ENCODE peak calls at places on chromosomes 3 and 15, in eight cellular contexts. S is A549, Q is lower leg skin, U is transverse colon, O is IMR-90, C is thyroid gland, K is HepG2, D is breast epithelium. G is an unnamed sample.

GRCh38 chr3:125115640-125116039 is 59.8 kb upstream of the HEG1 start:
- DNase-seq in S (no peak), Q (no peak), U (no peak), O (peak), C (no peak), K (peak), D (no peak), G (no peak)

GRCh38 chr15:47384316-47384715 is 333.0 kb upstream of the SEMA6D start:
- DNase-seq in S (no peak), Q (no peak), U (no peak), O (peak), C (peak), K (no peak), D (no peak), G (no peak)

GRCh38 chr3:31724681-31725080 is 192.0 kb downstream of the STT3B start:
- DNase-seq in S (peak), Q (no peak), U (no peak), O (peak), C (no peak), K (no peak), D (no peak), G (no peak)

GRCh38 chr3:189508784-189509489 is 122.3 kb upstream of the TP63 start:
- DNase-seq in S (no peak), Q (peak), U (no peak), O (no peak), C (no peak), K (no peak), D (no peak), G (no peak)

GRCh38 chr3:155326901-155327300 is 33.4 kb upstream of the STRIT1 start:
- DNase-seq in S (no peak), Q (no peak), U (no peak), O (no peak), C (no peak), K (no peak), D (no peak), G (no peak)

GRCh38 chr15:33200903-33201302 is 6.4 kb upstream of the FMN1 start:
- DNase-seq in S (no peak), Q (no peak), U (no peak), O (no peak), C (no peak), K (no peak), D (no peak), G (no peak)

GRCh38 chr3:84194032-84194431 is 764.8 kb upstream of the CADM2 start:
- DNase-seq in S (no peak), Q (no peak), U (no peak), O (no peak), C (no peak), K (no peak), D (no peak), G (no peak)

GRCh38 chr15:96428742-96429141 is 98.2 kb downstream of the NR2F2 start:
- DNase-seq in S (no peak), Q (peak), U (no peak), O (peak), C (no peak), K (no peak), D (no peak), G (no peak)

GRCh38 chr15:74892313-74892712 is 2.5 kb downstream of the MPI start:
- DNase-seq in S (no peak), Q (no peak), U (peak), O (no peak), C (no peak), K (no peak), D (no peak), G (no peak)

GRCh38 chr3:197023241-197023997 is 6.2 kb downstream of the MELTF start:
- DNase-seq in S (no peak), Q (no peak), U (no peak), O (no peak), C (peak), K (no peak), D (no peak), G (no peak)

GRCh38 chr15:31325976-31326728 is 483 bp upstream of the KLF13 start:
- DNase-seq in S (peak), Q (peak), U (peak), O (peak), C (peak), K (peak), D (peak), G (peak)

GRCh38 chr15:58438956-58439355 is 7.2 kb downstream of the LIPC start:
- DNase-seq in S (peak), Q (no peak), U (peak), O (peak), C (peak), K (peak), D (no peak), G (no peak)

GRCh38 chr15:81133782-81134461 is at the start of gene CFAP161:
- DNase-seq in S (peak), Q (peak), U (peak), O (peak), C (peak), K (peak), D (peak), G (peak)

GRCh38 chr3:184227481-184227935 is 1.9 kb upstream of the VWA5B2 start:
- DNase-seq in S (peak), Q (no peak), U (peak), O (no peak), C (no peak), K (peak), D (no peak), G (no peak)

GRCh38 chr15:50916395-50916794 is 7.9 kb downstream of the AP4E1 start:
- DNase-seq in S (no peak), Q (no peak), U (no peak), O (no peak), C (no peak), K (no peak), D (no peak), G (no peak)

GRCh38 chr3:18439281-18439680 is 14.1 kb upstream of the SATB1 start:
- DNase-seq in S (no peak), Q (no peak), U (no peak), O (no peak), C (no peak), K (no peak), D (no peak), G (no peak)

GRCh38 chr3:99586680-99587079 is 51.7 kb upstream of the COL8A1 start:
- DNase-seq in S (no peak), Q (no peak), U (no peak), O (no peak), C (no peak), K (no peak), D (no peak), G (no peak)

GRCh38 chr3:183318846-183319770 is 66.1 kb downstream of the B3GNT5 start:
- DNase-seq in S (no peak), Q (no peak), U (no peak), O (no peak), C (no peak), K (no peak), D (no peak), G (no peak)

GRCh38 chr15:29921130-29921601 is 98.9 kb upstream of the TJP1 start:
- DNase-seq in S (peak), Q (no peak), U (no peak), O (no peak), C (no peak), K (peak), D (no peak), G (no peak)

GRCh38 chr15:75596703-75597345 is 17.7 kb upstream of the PTPN9 start:
- DNase-seq in S (no peak), Q (no peak), U (no peak), O (no peak), C (peak), K (no peak), D (no peak), G (no peak)

GRCh38 chr3:170307998-170308398 is 49.5 kb upstream of the SKIL start:
- DNase-seq in S (peak), Q (no peak), U (no peak), O (peak), C (no peak), K (peak), D (no peak), G (no peak)

GRCh38 chr3:4712109-4712508 is 219.0 kb downstream of the ITPR1 start:
- DNase-seq in S (no peak), Q (peak), U (peak), O (peak), C (peak), K (no peak), D (no peak), G (no peak)

GRCh38 chr3:28188686-28189085 is 52.7 kb upstream of the CMC1 start:
- DNase-seq in S (no peak), Q (no peak), U (no peak), O (no peak), C (no peak), K (no peak), D (no peak), G (no peak)

GRCh38 chr3:52494446-52494845 is 692 bp upstream of the STAB1 start:
- DNase-seq in S (no peak), Q (no peak), U (no peak), O (no peak), C (peak), K (no peak), D (no peak), G (no peak)

GRCh38 chr3:146189519-146190173 is 28.7 kb upstream of the PLOD2 start:
- DNase-seq in S (peak), Q (no peak), U (no peak), O (peak), C (peak), K (peak), D (no peak), G (peak)

GRCh38 chr3:148233403-148233802 is 464.3 kb upstream of the AGTR1 start:
- DNase-seq in S (no peak), Q (no peak), U (no peak), O (peak), C (no peak), K (no peak), D (no peak), G (no peak)

GRCh38 chr15:65101418-65101890 is 13.5 kb downstream of the UBAP1L start:
- DNase-seq in S (peak), Q (no peak), U (peak), O (peak), C (peak), K (peak), D (no peak), G (peak)

GRCh38 chr3:139491027-139491700 is 14.8 kb upstream of the RBP2 start:
- DNase-seq in S (no peak), Q (no peak), U (no peak), O (no peak), C (peak), K (peak), D (no peak), G (no peak)

GRCh38 chr3:137163241-137163916 is 205.6 kb downstream of the IL20RB start:
- DNase-seq in S (no peak), Q (no peak), U (no peak), O (no peak), C (no peak), K (no peak), D (no peak), G (no peak)

GRCh38 chr3:172607305-172608121 is 84.3 kb upstream of the TNFSF10 start:
- DNase-seq in S (no peak), Q (no peak), U (no peak), O (peak), C (no peak), K (no peak), D (no peak), G (no peak)

GRCh38 chr3:129343643-129344360 is 65.1 kb downstream of the HMCES start:
- DNase-seq in S (peak), Q (no peak), U (peak), O (no peak), C (peak), K (no peak), D (no peak), G (no peak)

GRCh38 chr3:180961087-180961486 is 28.4 kb downstream of the DNAJC19 start:
- DNase-seq in S (no peak), Q (no peak), U (no peak), O (no peak), C (no peak), K (no peak), D (no peak), G (no peak)

GRCh38 chr15:81092559-81092902 is 41.5 kb upstream of the CFAP161 start:
- DNase-seq in S (no peak), Q (no peak), U (no peak), O (no peak), C (no peak), K (no peak), D (no peak), G (no peak)

GRCh38 chr3:22371592-22372291 is 620.7 kb upstream of the ZNF385D start:
- DNase-seq in S (no peak), Q (no peak), U (no peak), O (no peak), C (no peak), K (no peak), D (no peak), G (peak)

DNA sequence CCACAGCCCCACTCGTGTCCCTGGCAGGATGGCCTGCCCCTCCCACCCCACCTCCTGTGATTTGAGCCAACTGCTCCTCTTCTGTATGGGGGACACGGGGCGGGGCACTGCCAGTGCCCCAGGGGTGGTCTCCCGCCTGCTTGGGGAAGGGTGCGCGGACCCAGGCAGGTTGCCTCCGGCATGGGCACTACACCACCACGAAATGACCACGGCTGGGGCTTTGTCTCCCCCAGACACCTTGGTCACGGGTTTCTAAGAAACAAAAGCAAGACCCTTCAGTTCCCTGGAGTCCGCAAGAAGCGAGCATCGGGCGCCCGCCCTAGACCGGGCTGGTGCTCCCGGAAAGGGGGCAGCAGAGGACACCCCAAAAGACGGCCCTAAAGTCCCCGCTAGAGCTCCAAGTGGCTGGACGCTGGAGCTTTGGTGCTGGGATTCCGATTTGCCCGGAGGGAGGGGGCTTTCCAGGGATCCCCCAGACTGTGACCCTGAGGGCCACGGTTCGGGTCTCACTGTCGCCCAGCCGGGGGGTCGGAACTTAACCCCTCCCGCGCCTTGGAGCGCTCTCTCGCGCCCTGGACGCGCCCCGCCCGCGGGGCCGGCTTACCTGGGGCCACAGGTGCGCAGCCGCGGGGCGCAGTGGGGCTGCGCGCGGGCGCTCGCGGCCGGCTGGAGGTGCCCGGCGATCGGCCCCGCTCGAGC is 219.5 kb upstream of the PRICKLE2 start:
- DNase-seq in S (no peak), Q (no peak), U (no peak), O (no peak), C (no peak), K (no peak), D (no peak), G (no peak)
- TF ChIP-seq POLR2A in S (no peak), Q (no peak), U (no peak), O (no peak), C (no peak), K (no peak), D (no peak), G (no peak)

GRCh38 chr15:88898736-88899135 is 3.4 kb upstream of the HAPLN3 start:
- DNase-seq in S (no peak), Q (no peak), U (no peak), O (no peak), C (no peak), K (no peak), D (no peak), G (no peak)
- TF ChIP-seq POLR2A in S (no peak), Q (no peak), U (no peak), O (no peak), C (no peak), K (no peak), D (no peak), G (no peak)

DNA sequence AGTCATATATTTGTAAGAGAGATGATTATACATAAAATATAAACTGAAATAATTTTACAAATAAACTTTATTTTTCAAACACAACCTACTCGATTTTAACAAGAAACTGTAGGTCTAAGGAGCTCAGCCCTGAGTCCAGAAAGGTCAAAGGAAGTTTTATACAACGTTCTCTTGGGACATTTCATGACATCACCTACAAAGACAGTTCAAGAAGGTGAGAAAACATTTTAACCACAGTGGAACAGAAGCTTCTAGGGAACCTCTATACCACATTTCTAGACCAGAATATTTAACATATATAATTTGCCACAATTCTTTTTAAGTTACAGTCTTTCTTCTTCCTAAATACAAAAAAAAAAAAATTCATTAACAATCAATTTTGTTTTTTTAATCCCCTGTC is 40.1 kb downstream of the CBLB start:
- DNase-seq in S (no peak), Q (no peak), U (no peak), O (no peak), C (no peak), K (no peak), D (no peak), G (no peak)
- TF ChIP-seq POLR2A in S (no peak), Q (no peak), U (no peak), O (no peak), C (no peak), K (no peak), D (no peak), G (no peak)

DNA sequence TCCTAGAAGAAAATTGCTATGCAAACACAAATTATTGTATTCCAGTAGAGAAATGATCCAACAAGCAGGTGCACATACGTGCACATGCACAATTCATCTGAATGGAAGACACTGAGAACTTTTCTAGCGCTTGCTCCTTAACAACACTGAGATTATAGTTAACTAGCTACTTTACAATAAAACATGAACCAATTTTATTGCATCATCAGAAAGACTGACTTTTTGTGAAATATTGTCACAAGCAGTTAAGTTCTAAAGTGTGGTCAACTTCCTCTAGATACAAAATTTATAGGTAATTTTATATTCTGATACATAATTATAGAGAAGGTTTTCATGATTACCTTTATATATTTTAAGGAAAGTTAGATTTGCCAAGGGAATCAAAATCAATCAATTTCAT is 135.4 kb downstream of the ABI3BP start:
- DNase-seq in S (no peak), Q (no peak), U (no peak), O (no peak), C (no peak), K (no peak), D (no peak), G (no peak)
- TF ChIP-seq POLR2A in S (no peak), Q (no peak), U (no peak), O (no peak), C (no peak), K (no peak), D (no peak), G (no peak)

GRCh38 chr3:48439820-48440589 is at the start of the genes CCDC51 and TMA7:
- DNase-seq in S (peak), Q (peak), U (peak), O (peak), C (peak), K (peak), D (peak), G (peak)
- TF ChIP-seq POLR2A in S (peak), Q (peak), U (peak), O (peak), C (peak), K (peak), D (peak), G (peak)

DNA sequence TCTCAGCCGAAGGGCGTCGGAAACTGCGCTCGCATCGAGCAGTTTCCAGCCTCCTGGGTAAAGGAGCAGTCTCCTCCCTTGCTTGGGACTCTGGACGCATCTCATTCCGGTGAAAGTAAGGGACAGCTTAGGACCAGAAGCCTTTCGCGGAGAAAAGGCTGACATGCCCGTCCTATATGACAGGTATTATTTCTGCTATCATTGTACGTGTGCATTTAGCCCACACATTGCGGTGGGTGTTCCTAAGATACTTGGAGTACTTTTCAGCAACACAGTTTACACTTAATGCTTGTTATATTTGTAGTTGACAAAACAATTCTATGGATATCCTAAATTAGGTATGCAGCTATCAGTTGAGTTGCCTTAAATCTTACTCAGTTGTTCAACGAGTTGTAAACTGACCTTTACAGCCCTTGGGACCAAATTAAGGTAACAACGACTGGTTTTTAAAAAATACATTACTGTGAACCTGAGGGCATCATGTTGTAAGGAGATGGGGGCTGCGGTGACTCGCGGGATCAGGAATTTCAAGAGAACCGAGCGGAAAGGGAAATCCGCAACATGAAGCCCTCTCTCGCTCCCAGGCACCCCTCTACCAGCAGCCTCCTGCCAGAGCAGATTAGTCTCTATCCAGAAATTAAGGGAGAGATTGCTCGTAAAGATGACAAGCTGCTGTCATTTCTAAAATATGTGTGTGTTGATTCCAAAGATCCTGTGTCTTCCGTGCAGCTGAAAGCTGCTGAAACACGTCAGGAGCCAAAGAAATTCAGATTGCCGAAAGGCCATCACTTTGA is 632 bp upstream of the COPS2 start:
- DNase-seq in S (no peak), Q (no peak), U (peak), O (peak), C (peak), K (peak), D (no peak), G (no peak)
- TF ChIP-seq POLR2A in S (no peak), Q (no peak), U (no peak), O (no peak), C (peak), K (peak), D (no peak), G (no peak)

DNA sequence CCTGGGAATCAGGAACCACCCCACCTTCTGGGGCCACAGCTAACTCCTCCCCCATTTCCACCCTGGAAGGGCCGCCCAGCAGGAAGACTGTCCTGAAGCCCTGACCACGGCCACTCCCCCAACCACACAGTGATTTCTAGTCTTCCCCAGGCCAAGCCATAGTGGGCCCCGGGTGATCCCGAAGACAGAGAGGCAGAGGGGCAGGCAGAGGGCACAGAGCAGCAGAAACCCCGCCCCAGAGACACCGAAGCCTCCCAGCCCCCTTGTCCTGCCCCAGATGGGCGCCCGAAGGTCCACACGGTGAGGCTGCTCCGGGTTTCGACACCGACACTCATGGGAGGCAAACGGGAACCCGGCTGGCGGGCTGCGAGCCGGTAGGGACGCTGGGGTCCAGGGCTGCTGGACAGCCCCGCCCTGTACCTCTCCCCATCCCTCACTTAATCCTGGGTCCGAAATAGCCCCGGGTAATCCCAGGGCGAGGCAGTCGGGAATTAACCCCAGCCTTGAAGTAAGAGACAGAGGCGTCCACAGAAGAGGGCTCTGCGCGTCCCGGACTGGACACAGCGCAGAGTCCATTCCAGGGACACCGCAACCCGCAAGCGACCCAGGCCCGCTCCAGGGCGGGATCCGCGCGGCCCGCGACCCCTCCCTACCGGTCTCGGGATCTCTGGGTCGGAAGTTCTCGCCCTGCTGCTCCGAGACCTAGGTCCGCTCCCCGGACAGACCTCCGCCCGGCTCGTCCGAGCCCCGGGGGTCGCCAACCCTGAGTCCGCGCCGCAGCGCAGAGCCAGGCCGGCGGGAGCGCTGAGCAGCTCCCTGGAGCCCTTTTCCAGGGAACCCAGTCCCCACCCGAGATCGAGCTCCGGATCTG is 138.2 kb downstream of the NUP210 start:
- DNase-seq in S (peak), Q (no peak), U (peak), O (no peak), C (peak), K (peak), D (no peak), G (peak)
- TF ChIP-seq POLR2A in S (no peak), Q (no peak), U (peak), O (no peak), C (no peak), K (peak), D (no peak), G (no peak)

G was measured in sigmoid colon.